ENCODE peak calls at places on chromosome 17, in four cellular contexts. W is heart left ventricle, Q is kidney, U is fibroblast of lung. M is an unnamed sample.

GRCh38 chr17:68389041-68389440 is 68.3 kb downstream of the WIPI1 start:
- DNase-seq in W (no peak), Q (no peak), U (no peak), M (no peak)

GRCh38 chr17:77405867-77406513 is 265.2 kb downstream of the SEC14L1 start:
- DNase-seq in W (no peak), Q (no peak), U (no peak), M (no peak)

GRCh38 chr17:67831268-67831667 is 6.0 kb downstream of the BPTF start:
- DNase-seq in W (no peak), Q (no peak), U (no peak), M (no peak)

GRCh38 chr17:31698751-31699150 is 160.3 kb downstream of the COPRS start:
- DNase-seq in W (no peak), Q (no peak), U (no peak), M (no peak)

GRCh38 chr17:59371426-59372099 is 40.1 kb downstream of the YPEL2 start:
- DNase-seq in W (no peak), Q (peak; percentile 82), U (no peak), M (peak; percentile 50)

GRCh38 chr17:71267668-71268067 is 853.2 kb upstream of the SOX9 start:
- DNase-seq in W (no peak), Q (no peak), U (no peak), M (no peak)

GRCh38 chr17:61739002-61739401 is 124.3 kb downstream of the BRIP1 start:
- DNase-seq in W (no peak), Q (no peak), U (no peak), M (no peak)

GRCh38 chr17:40602445-40603443 is 37.5 kb upstream of the CCR7 start:
- DNase-seq in W (no peak), Q (no peak), U (no peak), M (no peak)

GRCh38 chr17:45574376-45574775 is 83.9 kb upstream of the PLEKHM1 start:
- DNase-seq in W (no peak), Q (no peak), U (peak; percentile 70), M (no peak)

GRCh38 chr17:20992987-20993862 is 49.6 kb downstream of the USP22 start:
- DNase-seq in W (peak; percentile 66), Q (peak; percentile 72), U (peak; percentile 86), M (peak; percentile 73)

GRCh38 chr17:21397341-21398050 is 21.3 kb downstream of the KCNJ12 start:
- DNase-seq in W (no peak), Q (no peak), U (peak; percentile 55), M (peak; percentile 15)

GRCh38 chr17:33112763-33113162 is 121.1 kb downstream of the SPACA3 start:
- DNase-seq in W (no peak), Q (no peak), U (peak; percentile 2), M (no peak)

GRCh38 chr17:40417258-40417608 is 463 bp downstream of the TOP2A start:
- DNase-seq in W (no peak), Q (no peak), U (no peak), M (no peak)

GRCh38 chr17:50538549-50539410 is 6.2 kb downstream of the EPN3 start:
- DNase-seq in W (no peak), Q (peak; percentile 64), U (no peak), M (no peak)

GRCh38 chr17:6471531-6472465 is 27.5 kb downstream of the PIMREG start:
- DNase-seq in W (no peak), Q (no peak), U (peak; percentile 67), M (no peak)

GRCh38 chr17:79618383-79619067 is 7.7 kb upstream of the RBFOX3 start:
- DNase-seq in W (no peak), Q (peak; percentile 48), U (no peak), M (no peak)

GRCh38 chr17:72297326-72298115 is 176.7 kb downstream of the SOX9 start:
- DNase-seq in W (peak; percentile 22), Q (no peak), U (peak; percentile 42), M (no peak)

GRCh38 chr17:40915721-40916256 is 21.7 kb downstream of the KRT23 start:
- DNase-seq in W (no peak), Q (no peak), U (peak; percentile 26), M (no peak)

GRCh38 chr17:44935116-44935515 is 12.5 kb downstream of the KIF18B start:
- DNase-seq in W (no peak), Q (peak; percentile 65), U (no peak), M (no peak)

GRCh38 chr17:41965694-41966375 is 760 bp upstream of the CNP start:
- DNase-seq in W (peak; percentile 49), Q (peak; percentile 91), U (peak; percentile 40), M (peak; percentile 95)

DNA sequence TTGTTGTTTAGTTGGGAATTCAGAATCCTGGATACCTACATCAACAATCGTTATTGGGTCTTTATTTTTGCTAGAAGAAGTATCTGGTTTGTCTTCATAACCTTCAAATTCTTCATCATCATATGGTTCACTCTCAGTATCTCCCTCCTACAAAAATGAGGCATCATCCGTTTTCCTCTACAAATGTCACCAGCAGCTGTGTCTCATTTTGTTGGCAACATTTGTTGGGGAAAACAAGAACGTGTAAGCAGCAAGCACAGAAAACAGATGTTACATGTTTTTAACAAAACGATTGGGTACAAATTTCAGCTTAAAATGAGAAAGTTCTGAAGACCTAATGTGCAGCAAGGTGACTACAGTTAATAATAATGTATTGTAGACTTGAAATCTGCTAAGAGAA is 8.7 kb downstream of the CCDC47 start:
- DNase-seq in W (no peak), Q (no peak), U (peak; percentile 33), M (no peak)
- H3K36me3 ChIP-seq in W (peaks cover 13% of the 10 kb centered on the region), Q (peaks cover 35% of the 10 kb centered on the region), U (peaks cover 4% of the 10 kb centered on the region), M (peaks cover 14% of the 10 kb centered on the region)

GRCh38 chr17:75874323-75875181 is 3.8 kb downstream of the TRIM47 start:
- DNase-seq in W (no peak), Q (no peak), U (no peak), M (no peak)

GRCh38 chr17:75875940-75876189 is 2.5 kb downstream of the TRIM47 start:
- DNase-seq in W (no peak), Q (peak; percentile 97), U (no peak), M (no peak)

GRCh38 chr17:75873587-75874322 is 4.6 kb downstream of the TRIM47 start:
- DNase-seq in W (no peak), Q (no peak), U (no peak), M (no peak)

GRCh38 chr17:75876190-75876937 is 2.0 kb downstream of the TRIM47 start:
- DNase-seq in W (peak; percentile 58), Q (peak; percentile 78), U (no peak), M (peak; percentile 85)

GRCh38 chr17:75875182-75875939 is 3.0 kb downstream of the TRIM47 start:
- DNase-seq in W (no peak), Q (no peak), U (no peak), M (peak; percentile 50)
- H3K27ac ChIP-seq in W (peak overlapping the region; percentile 95), Q (peak overlapping the region; percentile 95), U (no peak overlapping the region), M (peak overlapping the region; percentile 93)

GRCh38 chr17:3022197-3022596 is 41.2 kb downstream of the OR1D5 start:
- DNase-seq in W (no peak), Q (no peak), U (no peak), M (no peak)

GRCh38 chr17:3019761-3020160 is 43.6 kb downstream of the OR1D5 start:
- DNase-seq in W (no peak), Q (peak; percentile 39), U (no peak), M (no peak)

GRCh38 chr17:3020381-3020780 is 43.0 kb downstream of the OR1D5 start:
- DNase-seq in W (no peak), Q (peak; percentile 42), U (no peak), M (no peak)

GRCh38 chr17:3015890-3016289 is 47.5 kb downstream of the OR1D5 start:
- DNase-seq in W (no peak), Q (peak; percentile 28), U (no peak), M (no peak)

GRCh38 chr17:3017936-3018335 is 45.5 kb downstream of the OR1D5 start:
- DNase-seq in W (no peak), Q (peak; percentile 61), U (no peak), M (no peak)
- H3K36me3 ChIP-seq in W (no peaks in the 10 kb centered on the region), Q (peaks cover 10% of the 10 kb centered on the region), U (no peaks in the 10 kb centered on the region), M (no peaks in the 10 kb centered on the region)

DNA sequence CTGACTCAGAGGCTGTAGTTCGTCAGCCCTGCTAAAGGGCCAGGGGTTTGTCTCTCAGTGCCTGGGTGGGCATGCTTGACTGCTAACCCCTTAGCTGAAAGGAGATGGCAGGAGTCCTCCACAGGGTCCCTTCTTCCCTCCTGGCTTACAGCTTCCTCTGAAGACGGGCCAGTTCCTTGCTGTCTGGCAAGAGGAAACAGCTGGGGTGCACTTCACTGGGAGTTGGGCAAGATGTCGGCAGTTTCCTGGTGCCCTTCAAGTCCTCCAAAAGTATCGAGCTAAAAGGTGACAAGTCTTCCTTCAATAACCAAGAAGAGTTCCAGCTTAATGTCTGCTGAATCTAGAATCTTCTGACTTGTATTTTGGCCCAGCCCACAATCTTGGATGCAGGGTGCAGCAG is 23.4 kb downstream of the NUP85 start:
- DNase-seq in W (no peak), Q (no peak), U (no peak), M (no peak)
- H3K27ac ChIP-seq in W (no peak overlapping the region), Q (no peak overlapping the region), U (no peak overlapping the region), M (peak overlapping the region; percentile 67)

GRCh38 chr17:36532435-36532975 is 2.2 kb downstream of the MYO19 start:
- DNase-seq in W (no peak), Q (no peak), U (no peak), M (no peak)
- H3K36me3 ChIP-seq in W (no peaks in the 10 kb centered on the region), Q (peaks cover 18% of the 10 kb centered on the region), U (peaks cover 11% of the 10 kb centered on the region), M (peaks cover 2% of the 10 kb centered on the region)

GRCh38 chr17:4436846-4437245 is 3.1 kb downstream of the SPNS3 start:
- DNase-seq in W (no peak), Q (no peak), U (no peak), M (no peak)

GRCh38 chr17:4436381-4436780 is 2.6 kb downstream of the SPNS3 start:
- DNase-seq in W (no peak), Q (no peak), U (no peak), M (no peak)

GRCh38 chr17:4438162-4438944 is 4.6 kb downstream of the SPNS3 start:
- DNase-seq in W (no peak), Q (no peak), U (no peak), M (no peak)

DNA sequence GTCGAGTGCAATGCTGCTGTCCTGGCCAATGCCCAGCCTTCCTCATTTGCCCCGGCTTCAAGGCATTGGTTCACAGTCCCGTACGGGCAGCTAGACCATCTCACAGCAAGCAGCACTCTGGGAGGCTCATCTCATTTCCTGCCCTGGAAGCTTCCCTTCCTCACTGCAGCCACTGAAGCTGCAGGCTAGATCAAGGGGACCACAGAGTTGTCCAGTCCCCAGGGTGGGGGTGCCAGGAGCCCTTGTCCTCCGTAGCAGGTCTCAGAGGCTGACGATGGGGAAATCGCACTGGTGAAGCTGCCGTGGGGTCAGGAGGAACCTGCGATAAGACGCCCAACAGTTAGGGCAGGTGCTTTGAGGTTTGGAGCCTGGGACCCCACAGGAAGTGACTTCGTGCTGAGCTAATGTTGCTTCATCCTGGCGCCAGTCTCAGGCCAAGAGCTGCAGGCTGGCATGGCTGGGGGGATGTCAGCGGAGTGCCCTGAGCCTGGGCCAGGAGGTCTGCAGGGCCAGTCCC is at the start of gene SPNS3:
- DNase-seq in W (no peak), Q (no peak), U (no peak), M (peak; percentile 17)
- H3K27ac ChIP-seq in W (no peak within 1 kb of the TSS), Q (no peak within 1 kb of the TSS), U (no peak within 1 kb of the TSS), M (no peak within 1 kb of the TSS)

DNA sequence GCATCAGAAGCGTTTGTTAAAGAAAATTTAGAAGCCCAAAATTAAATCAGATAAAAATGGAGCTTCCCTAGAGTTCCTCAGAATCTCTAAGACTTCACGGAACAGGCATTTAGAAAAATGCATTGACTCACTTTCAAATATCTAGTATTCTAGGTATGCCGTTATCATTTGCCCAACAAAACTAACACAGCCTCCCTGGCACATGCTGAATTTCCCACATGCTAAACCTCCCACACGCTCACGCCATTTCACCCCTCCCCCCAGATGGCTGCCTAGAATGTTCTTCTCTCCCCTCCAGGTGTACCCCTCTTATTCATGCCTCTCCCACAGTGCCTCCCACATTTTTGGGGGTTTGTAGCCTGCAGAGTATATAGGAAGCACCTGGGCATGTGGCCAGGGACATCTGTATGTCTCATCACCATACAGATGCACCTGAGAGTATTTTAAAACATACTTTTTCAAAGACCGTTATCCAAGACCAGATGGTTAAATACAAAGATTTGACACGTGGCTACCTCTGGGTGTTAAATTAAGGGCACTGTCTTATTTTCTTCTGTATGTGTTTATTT is 38.2 kb upstream of the ICAM2 start:
- DNase-seq in W (no peak), Q (no peak), U (no peak), M (peak; percentile 89)
- H3K36me3 ChIP-seq in W (no peaks in the 10 kb centered on the region), Q (no peaks in the 10 kb centered on the region), U (no peaks in the 10 kb centered on the region), M (peaks cover 14% of the 10 kb centered on the region)

M was measured in body of pancreas.